ENCODE peak calls at places on chromosomes 7 and 10, in six cellular contexts. One of them, this sample, is unnamed. For H3K4me1, the result is how much of the 10 kb centered on the place peaks cover.

GRCh38 chr10:52701647-52702046 is 70.9 kb downstream of the MBL2 start:
- DNase-seq in IMR-90: peak
- DNase-seq in mesenchymal stem cell: peak
- DNase-seq in H1: no peak
- DNase-seq in H9: no peak
- DNase-seq in neuronal stem cell: no peak
- DNase-seq in this sample: no peak

GRCh38 chr7:93196331-93196730 is 29.9 kb downstream of the HEPACAM2 start:
- DNase-seq in IMR-90: no peak
- DNase-seq in mesenchymal stem cell: no peak
- DNase-seq in H1: no peak
- DNase-seq in H9: no peak
- DNase-seq in neuronal stem cell: no peak
- DNase-seq in this sample: no peak

GRCh38 chr10:97120370-97120769 is 65.4 kb downstream of the SLIT1 start:
- DNase-seq in IMR-90: no peak
- DNase-seq in mesenchymal stem cell: no peak
- DNase-seq in H1: no peak
- DNase-seq in H9: no peak
- DNase-seq in neuronal stem cell: no peak
- DNase-seq in this sample: no peak

GRCh38 chr7:101986335-101986734 is 168.9 kb downstream of the CUX1 start:
- DNase-seq in IMR-90: peak
- DNase-seq in mesenchymal stem cell: peak
- DNase-seq in H1: no peak
- DNase-seq in H9: no peak
- DNase-seq in neuronal stem cell: no peak
- DNase-seq in this sample: peak

GRCh38 chr10:69406302-69406811 is 10.4 kb downstream of the TACR2 start:
- DNase-seq in IMR-90: no peak
- DNase-seq in mesenchymal stem cell: peak
- DNase-seq in H1: no peak
- DNase-seq in H9: peak
- DNase-seq in neuronal stem cell: no peak
- DNase-seq in this sample: no peak

GRCh38 chr7:29139796-29140195 is 6.5 kb downstream of the CPVL start:
- DNase-seq in IMR-90: no peak
- DNase-seq in mesenchymal stem cell: no peak
- DNase-seq in H1: no peak
- DNase-seq in H9: no peak
- DNase-seq in neuronal stem cell: no peak
- DNase-seq in this sample: peak

GRCh38 chr7:2964208-2964607 is 79.5 kb downstream of the CARD11 start:
- DNase-seq in IMR-90: no peak
- DNase-seq in mesenchymal stem cell: no peak
- DNase-seq in H1: no peak
- DNase-seq in H9: no peak
- DNase-seq in neuronal stem cell: no peak
- DNase-seq in this sample: no peak

GRCh38 chr10:131748831-131749766 is 151.7 kb upstream of the PPP2R2D start:
- DNase-seq in IMR-90: no peak
- DNase-seq in mesenchymal stem cell: no peak
- DNase-seq in H1: no peak
- DNase-seq in H9: no peak
- DNase-seq in neuronal stem cell: no peak
- DNase-seq in this sample: no peak

GRCh38 chr7:96204601-96205000 is 117.3 kb downstream of the SLC25A13 start:
- DNase-seq in IMR-90: no peak
- DNase-seq in mesenchymal stem cell: no peak
- DNase-seq in H1: no peak
- DNase-seq in H9: no peak
- DNase-seq in neuronal stem cell: no peak
- DNase-seq in this sample: no peak

GRCh38 chr10:3397231-3397630 is 224.6 kb upstream of the PITRM1 start:
- DNase-seq in IMR-90: peak
- DNase-seq in mesenchymal stem cell: no peak
- DNase-seq in H1: no peak
- DNase-seq in H9: no peak
- DNase-seq in neuronal stem cell: no peak
- DNase-seq in this sample: no peak

GRCh38 chr10:18713077-18713476 is 53.8 kb downstream of the ARL5B start:
- DNase-seq in IMR-90: peak
- DNase-seq in mesenchymal stem cell: peak
- DNase-seq in H1: no peak
- DNase-seq in H9: no peak
- DNase-seq in neuronal stem cell: no peak
- DNase-seq in this sample: peak

GRCh38 chr7:111089822-111090426 is 1.0 kb upstream of the LRRN3 start:
- DNase-seq in IMR-90: peak
- DNase-seq in mesenchymal stem cell: peak
- DNase-seq in H1: no peak
- DNase-seq in H9: no peak
- DNase-seq in neuronal stem cell: no peak
- DNase-seq in this sample: no peak

GRCh38 chr10:127874966-127875765 is 17.6 kb downstream of the CLRN3 start:
- DNase-seq in IMR-90: no peak
- DNase-seq in mesenchymal stem cell: no peak
- DNase-seq in H1: no peak
- DNase-seq in H9: no peak
- DNase-seq in neuronal stem cell: no peak
- DNase-seq in this sample: no peak

GRCh38 chr10:124142296-124142853 is 49.0 kb upstream of the CHST15 start:
- DNase-seq in IMR-90: no peak
- DNase-seq in mesenchymal stem cell: no peak
- DNase-seq in H1: no peak
- DNase-seq in H9: no peak
- DNase-seq in neuronal stem cell: no peak
- DNase-seq in this sample: no peak

GRCh38 chr7:30412810-30413504 is 65.6 kb downstream of the NOD1 start:
- DNase-seq in IMR-90: peak
- DNase-seq in mesenchymal stem cell: peak
- DNase-seq in H1: no peak
- DNase-seq in H9: peak
- DNase-seq in neuronal stem cell: peak
- DNase-seq in this sample: peak

GRCh38 chr7:131690446-131690845 is 134.0 kb upstream of the PODXL start:
- DNase-seq in IMR-90: no peak
- DNase-seq in mesenchymal stem cell: no peak
- DNase-seq in H1: no peak
- DNase-seq in H9: no peak
- DNase-seq in neuronal stem cell: no peak
- DNase-seq in this sample: no peak

DNA sequence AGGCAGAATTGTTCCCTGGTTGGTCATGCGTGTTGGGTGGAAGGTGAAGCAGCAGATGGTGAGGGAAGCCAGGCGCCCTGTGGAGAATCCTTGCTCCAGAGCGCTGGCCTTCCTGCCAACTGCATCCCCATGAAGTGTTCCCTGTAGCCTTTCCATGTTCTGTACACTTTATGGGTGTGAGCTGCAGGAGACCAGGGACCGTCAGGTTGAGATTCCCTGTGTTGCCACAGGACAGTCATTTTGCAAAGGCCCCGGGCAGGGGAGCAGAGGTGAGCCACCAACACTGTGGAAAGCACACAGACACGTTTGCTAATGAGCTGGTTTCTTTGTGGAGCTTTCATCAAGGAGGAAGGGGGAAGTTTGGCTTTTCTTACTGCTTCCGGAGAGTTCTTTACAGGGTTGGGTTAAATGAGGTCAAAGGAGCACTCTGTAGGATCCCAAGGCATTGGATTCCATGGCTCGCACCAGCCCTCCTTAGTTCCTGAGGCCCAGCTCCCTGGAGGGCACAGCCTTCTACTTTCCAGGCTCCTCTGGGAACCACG is 32.1 kb downstream of the TSPAN14 start:
- DNase-seq in IMR-90: no peak
- DNase-seq in mesenchymal stem cell: no peak
- DNase-seq in H1: no peak
- DNase-seq in H9: no peak
- DNase-seq in neuronal stem cell: no peak
- DNase-seq in this sample: peak
- H3K4me1 ChIP-seq in IMR-90: under half
- H3K4me1 ChIP-seq in mesenchymal stem cell: under half
- H3K4me1 ChIP-seq in H1: under half
- H3K4me1 ChIP-seq in H9: under half
- H3K4me1 ChIP-seq in neuronal stem cell: under half
- H3K4me1 ChIP-seq in this sample: under half

GRCh38 chr7:129054438-129055293 is at the start of gene TNPO3:
- DNase-seq in IMR-90: peak
- DNase-seq in mesenchymal stem cell: peak
- DNase-seq in H1: peak
- DNase-seq in H9: peak
- DNase-seq in neuronal stem cell: peak
- DNase-seq in this sample: peak
- H3K23ac ChIP-seq in IMR-90: peak
- H3K23ac ChIP-seq in mesenchymal stem cell: no peak
- H3K23ac ChIP-seq in H1: no peak
- H3K23ac ChIP-seq in H9: no peak
- H3K23ac ChIP-seq in neuronal stem cell: peak
- H3K23ac ChIP-seq in this sample: no peak

DNA sequence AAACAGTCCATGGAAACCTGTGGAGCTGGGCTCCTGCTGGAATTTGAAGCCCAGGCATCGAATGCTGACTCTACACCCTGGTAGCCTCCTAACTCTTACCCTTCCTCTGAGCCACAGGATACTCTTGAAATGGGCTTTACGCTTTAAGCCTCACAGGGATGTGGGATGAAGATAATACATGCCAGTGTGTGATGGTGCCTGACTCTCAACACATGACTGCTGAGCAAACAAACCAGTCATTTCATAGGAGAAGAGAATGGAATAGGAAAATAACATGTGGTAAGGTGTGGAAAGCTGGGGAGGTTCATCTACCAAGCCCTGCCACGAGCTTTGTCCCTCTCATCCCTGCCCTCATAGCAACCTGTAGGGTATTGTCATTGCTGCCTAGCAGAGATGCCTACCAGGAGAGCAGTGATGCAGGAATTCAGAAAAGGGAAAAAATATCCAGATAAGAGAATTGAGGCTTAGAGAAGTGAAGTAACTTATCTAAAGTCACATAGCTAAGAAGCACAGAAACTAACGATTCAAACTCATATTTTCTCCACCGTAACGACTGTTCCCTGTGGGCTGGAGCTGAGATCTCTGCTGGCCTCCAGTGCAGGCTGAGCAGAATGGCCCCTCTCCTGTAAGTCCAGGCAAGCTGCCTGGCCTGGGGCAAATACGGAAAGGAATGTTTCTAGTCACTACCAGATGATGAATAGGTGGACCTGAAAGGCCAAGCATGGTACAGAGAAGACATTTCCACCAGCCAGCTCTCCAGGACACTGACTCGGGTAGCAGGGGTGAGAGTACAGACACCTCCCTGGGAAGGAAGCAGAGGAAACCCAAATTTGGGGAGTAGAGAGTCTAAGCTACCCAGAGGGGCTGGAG is 90.2 kb upstream of the DUSP5 start:
- DNase-seq in IMR-90: no peak
- DNase-seq in mesenchymal stem cell: no peak
- DNase-seq in H1: no peak
- DNase-seq in H9: no peak
- DNase-seq in neuronal stem cell: no peak
- DNase-seq in this sample: peak
- H2AK5ac ChIP-seq in IMR-90: peak
- H2AK5ac ChIP-seq in mesenchymal stem cell: peak
- H2AK5ac ChIP-seq in H1: no peak
- H2AK5ac ChIP-seq in H9: no peak
- H2AK5ac ChIP-seq in neuronal stem cell: peak
- H2AK5ac ChIP-seq in this sample: peak

GRCh38 chr10:112765717-112766235 is 184.3 kb upstream of the TCF7L2 start:
- DNase-seq in IMR-90: no peak
- DNase-seq in mesenchymal stem cell: no peak
- DNase-seq in H1: no peak
- DNase-seq in H9: no peak
- DNase-seq in neuronal stem cell: no peak
- DNase-seq in this sample: peak
- H3K4me1 ChIP-seq in IMR-90: under half
- H3K4me1 ChIP-seq in mesenchymal stem cell: under half
- H3K4me1 ChIP-seq in H1: under half
- H3K4me1 ChIP-seq in H9: under half
- H3K4me1 ChIP-seq in neuronal stem cell: under half
- H3K4me1 ChIP-seq in this sample: under half

DNA sequence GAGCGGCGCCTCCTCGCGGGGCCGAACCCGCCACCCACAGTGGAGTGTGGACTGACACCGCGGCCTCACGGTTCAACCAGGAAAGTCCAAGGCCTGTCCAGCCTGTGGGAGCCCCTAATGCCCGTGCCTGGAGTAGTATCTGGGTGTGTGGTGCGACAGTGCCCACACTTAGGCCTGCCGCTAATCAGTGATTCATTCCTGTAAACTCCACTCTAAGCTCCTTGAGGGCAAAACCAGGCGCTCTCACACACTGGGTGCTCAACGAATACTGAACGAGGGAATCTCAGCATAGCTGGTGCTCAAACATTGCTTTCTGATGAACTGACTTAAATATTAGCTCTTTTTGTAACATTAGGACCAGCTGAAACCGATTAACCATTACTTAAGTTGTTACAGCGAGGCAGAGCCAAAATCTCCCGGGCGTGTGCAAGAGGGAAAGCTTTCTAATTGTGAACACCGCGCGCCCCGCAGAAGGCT is 573 bp upstream of the GSDME start:
- DNase-seq in IMR-90: peak
- DNase-seq in mesenchymal stem cell: peak
- DNase-seq in H1: no peak
- DNase-seq in H9: no peak
- DNase-seq in neuronal stem cell: no peak
- DNase-seq in this sample: peak
- H3K23ac ChIP-seq in IMR-90: peak
- H3K23ac ChIP-seq in mesenchymal stem cell: no peak
- H3K23ac ChIP-seq in H1: no peak
- H3K23ac ChIP-seq in H9: no peak
- H3K23ac ChIP-seq in neuronal stem cell: peak
- H3K23ac ChIP-seq in this sample: no peak

This sample was measured in trophoblast cell.